ENCODE peak calls at places on chromosome 1, in ten cellular contexts. One of them, this sample, is unnamed.
A peak's percentile ranks its signal among the peaks of the same experiment; 100 is the strongest.

GRCh38 chr1:97989094-97989680 is 68.4 kb upstream of the DPYD start:
- DNase-seq in NCI-H510A: no peak
- DNase-seq in NCI-H1105: no peak
- DNase-seq in NCI-H774: no peak
- DNase-seq in NCI-H2081: no peak
- DNase-seq in anterior cingulate cortex: no peak
- DNase-seq in pancreas: no peak
- DNase-seq in NCI-H1436: no peak
- DNase-seq in globus pallidus: no peak
- DNase-seq in D341Med: no peak
- DNase-seq in this sample: no peak

GRCh38 chr1:65948609-65949229 is 156.0 kb downstream of the PDE4B start:
- DNase-seq in NCI-H510A: no peak
- DNase-seq in NCI-H1105: no peak
- DNase-seq in NCI-H774: peak; percentile 5
- DNase-seq in NCI-H2081: no peak
- DNase-seq in anterior cingulate cortex: no peak
- DNase-seq in pancreas: no peak
- DNase-seq in NCI-H1436: no peak
- DNase-seq in globus pallidus: peak; percentile 68
- DNase-seq in D341Med: no peak
- DNase-seq in this sample: peak; percentile 55

GRCh38 chr1:235642021-235642942 is 7.3 kb downstream of the GNG4 start:
- DNase-seq in NCI-H510A: peak; percentile 40
- DNase-seq in NCI-H1105: peak; percentile 19
- DNase-seq in NCI-H774: peak; percentile 64
- DNase-seq in NCI-H2081: peak; percentile 70
- DNase-seq in anterior cingulate cortex: no peak
- DNase-seq in pancreas: no peak
- DNase-seq in NCI-H1436: peak; percentile 53
- DNase-seq in globus pallidus: no peak
- DNase-seq in D341Med: no peak
- DNase-seq in this sample: no peak

GRCh38 chr1:212699104-212699838 is 369 bp downstream of the BATF3 start:
- DNase-seq in NCI-H510A: no peak
- DNase-seq in NCI-H1105: peak; percentile 51
- DNase-seq in NCI-H774: peak; percentile 61
- DNase-seq in NCI-H2081: peak; percentile 61
- DNase-seq in anterior cingulate cortex: peak; percentile 40
- DNase-seq in pancreas: peak; percentile 46
- DNase-seq in NCI-H1436: peak; percentile 56
- DNase-seq in globus pallidus: peak; percentile 11
- DNase-seq in D341Med: peak; percentile 90
- DNase-seq in this sample: peak; percentile 91

GRCh38 chr1:235763962-235764361 is 102.7 kb downstream of the LYST start:
- DNase-seq in NCI-H510A: no peak
- DNase-seq in NCI-H1105: no peak
- DNase-seq in NCI-H774: no peak
- DNase-seq in NCI-H2081: no peak
- DNase-seq in anterior cingulate cortex: no peak
- DNase-seq in pancreas: no peak
- DNase-seq in NCI-H1436: no peak
- DNase-seq in globus pallidus: no peak
- DNase-seq in D341Med: no peak
- DNase-seq in this sample: no peak

GRCh38 chr1:77673716-77674355 is 8.6 kb downstream of the ZZZ3 start:
- DNase-seq in NCI-H510A: no peak
- DNase-seq in NCI-H1105: no peak
- DNase-seq in NCI-H774: no peak
- DNase-seq in NCI-H2081: no peak
- DNase-seq in anterior cingulate cortex: no peak
- DNase-seq in pancreas: no peak
- DNase-seq in NCI-H1436: no peak
- DNase-seq in globus pallidus: no peak
- DNase-seq in D341Med: no peak
- DNase-seq in this sample: no peak

GRCh38 chr1:116956378-116956777 is 45.2 kb upstream of the CD101 start:
- DNase-seq in NCI-H510A: peak; percentile 88
- DNase-seq in NCI-H1105: peak; percentile 56
- DNase-seq in NCI-H774: peak; percentile 78
- DNase-seq in NCI-H2081: no peak
- DNase-seq in anterior cingulate cortex: no peak
- DNase-seq in pancreas: no peak
- DNase-seq in NCI-H1436: peak; percentile 24
- DNase-seq in globus pallidus: no peak
- DNase-seq in D341Med: no peak
- DNase-seq in this sample: no peak

GRCh38 chr1:34013958-34014737 is 150.3 kb downstream of the HMGB4 start:
- DNase-seq in NCI-H510A: peak; percentile 24
- DNase-seq in NCI-H1105: no peak
- DNase-seq in NCI-H774: no peak
- DNase-seq in NCI-H2081: no peak
- DNase-seq in anterior cingulate cortex: no peak
- DNase-seq in pancreas: peak; percentile 36
- DNase-seq in NCI-H1436: no peak
- DNase-seq in globus pallidus: no peak
- DNase-seq in D341Med: no peak
- DNase-seq in this sample: peak; percentile 79

GRCh38 chr1:221788466-221788865 is 46.6 kb upstream of the DUSP10 start:
- DNase-seq in NCI-H510A: no peak
- DNase-seq in NCI-H1105: no peak
- DNase-seq in NCI-H774: no peak
- DNase-seq in NCI-H2081: no peak
- DNase-seq in anterior cingulate cortex: no peak
- DNase-seq in pancreas: no peak
- DNase-seq in NCI-H1436: no peak
- DNase-seq in globus pallidus: no peak
- DNase-seq in D341Med: no peak
- DNase-seq in this sample: no peak

GRCh38 chr1:204684206-204684536 is 1.4 kb downstream of the LRRN2 start:
- DNase-seq in NCI-H510A: no peak
- DNase-seq in NCI-H1105: no peak
- DNase-seq in NCI-H774: no peak
- DNase-seq in NCI-H2081: no peak
- DNase-seq in anterior cingulate cortex: no peak
- DNase-seq in pancreas: no peak
- DNase-seq in NCI-H1436: no peak
- DNase-seq in globus pallidus: no peak
- DNase-seq in D341Med: no peak
- DNase-seq in this sample: peak; percentile 69

GRCh38 chr1:100034465-100034864 is 64.7 kb downstream of the SLC35A3 start:
- DNase-seq in NCI-H510A: no peak
- DNase-seq in NCI-H1105: peak; percentile 41
- DNase-seq in NCI-H774: no peak
- DNase-seq in NCI-H2081: peak; percentile 32
- DNase-seq in anterior cingulate cortex: no peak
- DNase-seq in pancreas: no peak
- DNase-seq in NCI-H1436: peak; percentile 52
- DNase-seq in globus pallidus: peak; percentile 57
- DNase-seq in D341Med: peak; percentile 50
- DNase-seq in this sample: peak; percentile 61

GRCh38 chr1:24481843-24482610 is 20.6 kb upstream of the RCAN3 start:
- DNase-seq in NCI-H510A: no peak
- DNase-seq in NCI-H1105: no peak
- DNase-seq in NCI-H774: no peak
- DNase-seq in NCI-H2081: no peak
- DNase-seq in anterior cingulate cortex: no peak
- DNase-seq in pancreas: no peak
- DNase-seq in NCI-H1436: no peak
- DNase-seq in globus pallidus: no peak
- DNase-seq in D341Med: no peak
- DNase-seq in this sample: no peak

This sample was measured in NCI-H82.